ENCODE peak calls at places on chromosomes 5 and 9, in eight cellular contexts. M, Z, I, A, F, Y, R and P are unnamed samples.

GRCh38 chr9:33159760-33160127 is 7.4 kb downstream of the B4GALT1 start:
- DNase-seq in M (peak), Z (no peak), I (peak), A (no peak), F (peak), Y (no peak), R (peak), P (no peak)

GRCh38 chr5:178278358-178279023 is 45.9 kb upstream of the PHYKPL start:
- DNase-seq in M (no peak), Z (no peak), I (no peak), A (peak), F (no peak), Y (no peak), R (no peak), P (no peak)

GRCh38 chr5:119340597-119341218 is 15.1 kb upstream of the TNFAIP8 start:
- DNase-seq in M (peak), Z (no peak), I (no peak), A (no peak), F (no peak), Y (no peak), R (no peak), P (no peak)

GRCh38 chr5:66967102-66967501 is 229.5 kb downstream of the CD180 start:
- DNase-seq in M (no peak), Z (no peak), I (no peak), A (no peak), F (no peak), Y (no peak), R (peak), P (no peak)

GRCh38 chr9:116312221-116312620 is 158.6 kb downstream of the PAPPA start:
- DNase-seq in M (no peak), Z (no peak), I (no peak), A (no peak), F (no peak), Y (no peak), R (peak), P (no peak)

GRCh38 chr5:141785667-141786066 is 92.5 kb downstream of the PCDH1 start:
- DNase-seq in M (no peak), Z (no peak), I (no peak), A (no peak), F (no peak), Y (no peak), R (no peak), P (peak)

GRCh38 chr9:105044458-105044857 is 116.5 kb upstream of the ABCA1 start:
- DNase-seq in M (no peak), Z (no peak), I (no peak), A (no peak), F (no peak), Y (no peak), R (no peak), P (no peak)

GRCh38 chr9:126303488-126303887 is 23.1 kb upstream of the MVB12B start:
- DNase-seq in M (no peak), Z (no peak), I (no peak), A (no peak), F (peak), Y (no peak), R (no peak), P (no peak)

GRCh38 chr5:90483206-90483605 is 8.5 kb downstream of the POLR3G start:
- DNase-seq in M (no peak), Z (no peak), I (no peak), A (no peak), F (no peak), Y (no peak), R (no peak), P (no peak)

GRCh38 chr5:154653418-154653763 is 101.8 kb upstream of the LARP1 start:
- DNase-seq in M (no peak), Z (no peak), I (no peak), A (no peak), F (no peak), Y (no peak), R (no peak), P (no peak)

GRCh38 chr5:28499764-28500290 is 1461.4 kb upstream of the CDH9 start:
- DNase-seq in M (no peak), Z (no peak), I (peak), A (no peak), F (no peak), Y (no peak), R (no peak), P (no peak)

GRCh38 chr5:135309391-135310327 is 89.4 kb downstream of the MACROH2A1 start:
- DNase-seq in M (no peak), Z (no peak), I (no peak), A (no peak), F (no peak), Y (no peak), R (no peak), P (no peak)

GRCh38 chr9:85964526-85964925 is 23.6 kb downstream of the NAA35 start:
- DNase-seq in M (no peak), Z (no peak), I (no peak), A (no peak), F (no peak), Y (no peak), R (no peak), P (no peak)

GRCh38 chr5:140113699-140114263 is at the start of gene PURA:
- DNase-seq in M (peak), Z (peak), I (peak), A (peak), F (peak), Y (no peak), R (peak), P (peak)

GRCh38 chr9:14846871-14847311 is 63.3 kb downstream of the FREM1 start:
- DNase-seq in M (peak), Z (peak), I (peak), A (peak), F (no peak), Y (no peak), R (peak), P (peak)

GRCh38 chr5:57175586-57175985 is 1.7 kb downstream of the GPBP1 start:
- DNase-seq in M (peak), Z (no peak), I (peak), A (no peak), F (no peak), Y (no peak), R (no peak), P (no peak)

GRCh38 chr9:112174965-112175795 is at the start of gene SUSD1:
- DNase-seq in M (peak), Z (no peak), I (no peak), A (peak), F (peak), Y (no peak), R (no peak), P (no peak)

GRCh38 chr9:38414040-38414723 is 10.1 kb downstream of the IGFBPL1 start:
- DNase-seq in M (no peak), Z (no peak), I (no peak), A (peak), F (no peak), Y (no peak), R (no peak), P (no peak)

GRCh38 chr9:109107402-109108240 is 12.1 kb downstream of the TMEM245 start:
- DNase-seq in M (no peak), Z (peak), I (peak), A (no peak), F (no peak), Y (no peak), R (peak), P (no peak)

GRCh38 chr9:16715404-16715803 is 155.1 kb downstream of the BNC2 start:
- DNase-seq in M (no peak), Z (no peak), I (no peak), A (no peak), F (no peak), Y (no peak), R (peak), P (no peak)

GRCh38 chr9:28056006-28056405 is 482.7 kb upstream of the C9orf72 start:
- DNase-seq in M (no peak), Z (no peak), I (no peak), A (no peak), F (no peak), Y (no peak), R (no peak), P (no peak)

GRCh38 chr5:157546456-157547100 is 29.0 kb downstream of the ADAM19 start:
- DNase-seq in M (no peak), Z (no peak), I (no peak), A (no peak), F (no peak), Y (no peak), R (peak), P (no peak)

GRCh38 chr5:116664988-116665387 is 90.4 kb upstream of the SEMA6A start:
- DNase-seq in M (no peak), Z (no peak), I (no peak), A (no peak), F (no peak), Y (no peak), R (no peak), P (no peak)

GRCh38 chr9:84261082-84261746 is 79.3 kb downstream of the SLC28A3 start:
- DNase-seq in M (peak), Z (peak), I (peak), A (peak), F (peak), Y (no peak), R (peak), P (peak)

GRCh38 chr5:62206150-62206829 is 99.7 kb upstream of the KIF2A start:
- DNase-seq in M (no peak), Z (peak), I (no peak), A (no peak), F (no peak), Y (no peak), R (no peak), P (no peak)

GRCh38 chr5:120895659-120896058 is 431.6 kb downstream of the PRR16 start:
- DNase-seq in M (no peak), Z (no peak), I (no peak), A (no peak), F (no peak), Y (no peak), R (no peak), P (no peak)

GRCh38 chr5:94691947-94692346 is 73.5 kb downstream of the SLF1 start:
- DNase-seq in M (peak), Z (no peak), I (peak), A (no peak), F (no peak), Y (peak), R (peak), P (no peak)

GRCh38 chr5:56522169-56522568 is 289.0 kb upstream of the ANKRD55 start:
- DNase-seq in M (no peak), Z (no peak), I (no peak), A (no peak), F (no peak), Y (no peak), R (no peak), P (no peak)

GRCh38 chr5:143056792-143057579 is 286.8 kb downstream of the ARHGAP26 start:
- DNase-seq in M (no peak), Z (no peak), I (no peak), A (no peak), F (no peak), Y (no peak), R (no peak), P (no peak)

GRCh38 chr9:109118802-109119438 is 827 bp downstream of the TMEM245 start:
- DNase-seq in M (no peak), Z (no peak), I (no peak), A (peak), F (no peak), Y (no peak), R (peak), P (no peak)

GRCh38 chr5:128216860-128217531 is 133.4 kb downstream of the SLC12A2 start:
- DNase-seq in M (no peak), Z (no peak), I (peak), A (no peak), F (no peak), Y (peak), R (peak), P (no peak)

GRCh38 chr9:127305450-127306226 is 41.1 kb downstream of the GARNL3 start:
- DNase-seq in M (no peak), Z (peak), I (no peak), A (no peak), F (no peak), Y (no peak), R (no peak), P (no peak)

GRCh38 chr5:173293817-173294672 is 34.2 kb downstream of the STC2 start:
- DNase-seq in M (peak), Z (peak), I (peak), A (peak), F (peak), Y (no peak), R (peak), P (no peak)
- H3K4me3 ChIP-seq in M (peak), Z (peak), I (no peak), A (no peak), F (no peak), Y (no peak), R (no peak), P (peak)

DNA sequence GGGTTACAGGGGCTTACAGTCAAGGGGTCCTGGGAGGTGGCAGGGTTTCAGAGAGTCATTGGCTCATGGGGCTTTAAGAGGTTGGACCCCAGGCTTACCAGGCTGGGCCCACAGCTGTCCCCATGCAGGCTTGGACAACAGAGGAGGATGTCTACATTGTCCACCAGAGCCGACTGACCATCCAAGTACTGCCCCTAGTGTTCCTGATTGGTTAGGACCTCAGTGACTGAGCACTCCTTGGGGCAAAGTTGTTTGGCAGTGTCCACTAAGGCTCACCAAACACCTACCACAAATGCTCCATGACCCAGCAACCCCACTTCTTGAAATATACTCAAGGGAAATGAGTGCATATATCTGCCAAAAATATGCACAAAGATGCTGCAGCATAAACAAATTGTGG is 265.0 kb downstream of the GADD45G start:
- DNase-seq in M (no peak), Z (no peak), I (no peak), A (no peak), F (peak), Y (no peak), R (no peak), P (no peak)
- TF ChIP-seq CTCF in M (no peak), Z (peak), I (no peak), A (no peak), F (no peak), Y (peak), R (no peak), P (no peak)

GRCh38 chr9:3962467-3962866 is 337.4 kb downstream of the GLIS3 start:
- DNase-seq in M (no peak), Z (no peak), I (no peak), A (no peak), F (no peak), Y (no peak), R (peak), P (peak)
- H3K4me3 ChIP-seq in M (no peak), Z (no peak), I (no peak), A (no peak), F (no peak), Y (no peak), R (no peak), P (no peak)

GRCh38 chr5:103973669-103974068 is 411.1 kb upstream of the NUDT12 start:
- DNase-seq in M (no peak), Z (no peak), I (no peak), A (no peak), F (no peak), Y (no peak), R (no peak), P (no peak)
- TF ChIP-seq CTCF in M (no peak), Z (peak), I (no peak), A (no peak), F (no peak), Y (peak), R (peak), P (no peak)

GRCh38 chr5:36153299-36153677 is 1.4 kb downstream of the SKP2 start:
- DNase-seq in M (no peak), Z (no peak), I (no peak), A (no peak), F (no peak), Y (no peak), R (no peak), P (no peak)
- H3K4me3 ChIP-seq in M (no peak), Z (no peak), I (no peak), A (no peak), F (no peak), Y (no peak), R (peak), P (no peak)

GRCh38 chr5:98844865-98845264 is 71.4 kb downstream of the RGMB start:
- DNase-seq in M (no peak), Z (no peak), I (no peak), A (no peak), F (no peak), Y (no peak), R (no peak), P (no peak)
- TF ChIP-seq CTCF in M (no peak), Z (no peak), I (no peak), A (no peak), F (no peak), Y (no peak), R (no peak), P (no peak)